ENCODE peak calls at places on chromosomes 2 and 18, in six cellular contexts. S is K562, R is prostate gland, B is transverse colon, T is HepG2, L is HL-60. G is an unnamed sample.

GRCh38 chr2:120343433-120344105 is 2.4 kb upstream of the INHBB start:
- DNase-seq in S (peak), R (peak), B (peak), T (peak), L (no peak), G (peak)

GRCh38 chr2:12855508-12855907 is 138.8 kb downstream of the TRIB2 start:
- DNase-seq in S (no peak), R (no peak), B (no peak), T (no peak), L (no peak), G (no peak)

GRCh38 chr18:5524660-5525059 is 19.1 kb downstream of the EPB41L3 start:
- DNase-seq in S (no peak), R (no peak), B (no peak), T (no peak), L (no peak), G (no peak)

GRCh38 chr2:229456091-229456490 is 185.0 kb upstream of the PID1 start:
- DNase-seq in S (no peak), R (no peak), B (no peak), T (no peak), L (no peak), G (no peak)

GRCh38 chr2:234308814-234309195 is 188.1 kb downstream of the ARL4C start:
- DNase-seq in S (no peak), R (no peak), B (peak), T (no peak), L (no peak), G (no peak)

GRCh38 chr2:237456200-237456731 is 30.8 kb upstream of the MLPH start:
- DNase-seq in S (no peak), R (no peak), B (peak), T (no peak), L (no peak), G (no peak)

GRCh38 chr2:20480913-20481312 is 34.0 kb downstream of the RHOB start:
- DNase-seq in S (no peak), R (no peak), B (no peak), T (no peak), L (no peak), G (no peak)

GRCh38 chr2:118190365-118190916 is 102.2 kb downstream of the INSIG2 start:
- DNase-seq in S (no peak), R (no peak), B (no peak), T (peak), L (no peak), G (no peak)

GRCh38 chr2:20179755-20180594 is 45.0 kb downstream of the SDC1 start:
- DNase-seq in S (peak), R (peak), B (peak), T (peak), L (no peak), G (peak)

GRCh38 chr2:159185401-159186130 is 100.9 kb downstream of the WDSUB1 start:
- DNase-seq in S (peak), R (no peak), B (no peak), T (peak), L (no peak), G (no peak)

GRCh38 chr2:200373196-200373595 is 66.7 kb downstream of the SPATS2L start:
- DNase-seq in S (no peak), R (no peak), B (no peak), T (no peak), L (no peak), G (no peak)

GRCh38 chr18:23574611-23575308 is 11.5 kb downstream of the NPC1 start:
- DNase-seq in S (no peak), R (no peak), B (no peak), T (no peak), L (no peak), G (no peak)

GRCh38 chr2:28544405-28544914 is 48.6 kb downstream of the PLB1 start:
- DNase-seq in S (peak), R (no peak), B (peak), T (peak), L (no peak), G (no peak)

GRCh38 chr2:28544069-28544346 is 48.1 kb downstream of the PLB1 start:
- DNase-seq in S (no peak), R (no peak), B (no peak), T (peak), L (no peak), G (no peak)

GRCh38 chr2:28546242-28546641 is 50.4 kb downstream of the PLB1 start:
- DNase-seq in S (no peak), R (no peak), B (no peak), T (no peak), L (peak), G (no peak)

GRCh38 chr2:28545590-28546195 is 49.8 kb downstream of the PLB1 start:
- DNase-seq in S (no peak), R (peak), B (peak), T (peak), L (no peak), G (no peak)

DNA sequence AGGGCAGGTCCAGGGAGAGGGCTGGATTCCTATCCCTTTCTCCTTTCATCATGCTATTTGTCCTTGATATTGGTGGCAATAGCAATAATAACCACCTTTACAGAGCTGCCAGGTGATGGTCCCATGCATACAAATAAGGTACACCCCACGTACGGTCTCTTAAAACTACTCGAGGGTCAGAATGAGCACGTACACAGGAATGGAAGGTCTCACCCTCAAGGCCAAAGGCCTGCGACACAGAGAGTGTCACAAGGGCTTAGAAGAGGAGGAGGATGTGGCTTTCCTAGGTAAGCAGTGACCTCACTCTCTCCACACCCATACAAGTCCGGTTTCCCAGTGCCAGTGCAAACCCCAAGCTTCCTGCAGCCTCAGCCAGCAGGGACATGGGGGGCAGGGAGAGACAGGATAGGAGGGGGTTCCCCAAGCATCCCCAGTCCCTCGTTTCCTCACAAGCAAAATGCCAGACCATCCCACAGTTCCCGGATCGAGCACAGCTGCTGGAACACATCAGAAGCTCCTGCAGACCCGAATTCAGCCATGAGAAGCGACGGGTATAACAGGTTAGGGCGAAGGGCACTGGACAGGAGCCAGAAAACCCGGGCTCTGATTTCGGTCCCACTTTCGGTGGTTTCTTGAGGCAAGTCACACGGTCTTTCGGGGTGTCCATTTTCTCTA is 49.2 kb downstream of the PLB1 start:
- DNase-seq in S (no peak), R (no peak), B (peak), T (peak), L (no peak), G (no peak)
- H3K27ac ChIP-seq in S (no peak), R (no peak), B (peak), T (peak), L (no peak), G (no peak)

GRCh38 chr2:121501070-121501469 is 29.6 kb upstream of the RNU4ATAC start:
- DNase-seq in S (no peak), R (no peak), B (no peak), T (no peak), L (no peak), G (no peak)
- H3K4me3 ChIP-seq in S (no peak), R (no peak), B (no peak), T (no peak), L (no peak), G (no peak)

GRCh38 chr18:45173799-45174519 is 441.3 kb upstream of the SLC14A2 start:
- DNase-seq in S (no peak), R (no peak), B (no peak), T (no peak), L (no peak), G (no peak)
- TF ChIP-seq POLR2AphosphoS5 in S (no peak), R (no peak), B (no peak), T (no peak), L (no peak), G (no peak)

DNA sequence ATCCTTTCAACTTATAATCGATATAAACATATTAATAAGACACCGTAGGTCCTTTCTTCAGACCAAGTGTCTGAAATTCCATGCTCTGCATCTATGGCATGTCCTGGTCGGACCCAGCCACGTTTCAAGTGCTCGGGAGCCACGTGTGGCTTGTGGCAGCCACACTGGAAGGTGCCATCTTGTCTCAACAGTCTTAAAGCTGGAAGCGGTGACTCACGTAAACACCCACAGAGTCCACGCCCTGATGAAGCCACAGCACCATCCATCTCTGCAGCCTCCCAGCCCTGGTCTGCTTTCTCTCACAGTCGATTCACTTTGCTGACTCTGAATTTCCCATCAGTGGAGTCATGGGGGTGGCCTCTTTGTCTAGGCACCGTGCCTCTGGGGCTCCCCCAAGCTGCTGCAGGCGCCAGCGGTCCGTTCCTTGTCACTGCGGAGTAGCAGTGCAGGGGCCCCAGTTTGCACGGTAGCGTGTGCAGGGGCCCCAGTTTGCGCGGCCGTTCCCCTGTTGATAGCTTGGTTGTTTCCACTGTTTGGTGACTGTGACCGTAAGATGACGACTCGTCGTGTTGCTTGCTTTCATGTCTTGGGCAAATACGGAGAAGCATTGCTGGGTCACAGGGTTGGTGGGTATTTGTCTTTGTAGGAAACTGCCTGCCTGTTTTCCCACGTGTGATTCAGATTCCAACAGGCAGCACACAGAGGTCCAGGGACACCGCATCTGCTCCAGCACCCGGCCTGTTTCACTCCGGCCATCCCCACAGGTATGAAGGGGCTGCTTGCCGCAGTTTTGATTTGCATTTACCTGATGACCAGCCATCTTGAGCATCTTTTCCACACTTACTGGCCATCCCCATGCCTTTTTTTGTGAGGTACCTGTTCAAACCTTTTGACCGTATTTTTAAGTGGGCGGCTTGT is 240.3 kb downstream of the HDAC4 start:
- DNase-seq in S (no peak), R (no peak), B (peak), T (no peak), L (no peak), G (peak)
- H3K27ac ChIP-seq in S (no peak), R (no peak), B (no peak), T (no peak), L (no peak), G (no peak)